ENCODE peak calls at places on chromosomes 1 and 21, in nine cellular contexts. V is NCI-H1417, N is amygdala, Z is lower lobe of right lung, U is heart left ventricle, F is T-helper 2 cell, P is Calu3, H is amniotic stem cell, R is ELF-1. O is an unnamed sample.

GRCh38 chr1:31985430-31985829 is 28.2 kb upstream of the KHDRBS1 start:
- DNase-seq in V (peak), N (no peak), Z (no peak), U (no peak), F (no peak), P (no peak), H (no peak), R (no peak), O (no peak)

GRCh38 chr1:44681905-44682900 is 7.7 kb downstream of the ARMH1 start:
- DNase-seq in V (peak), N (no peak), Z (no peak), U (no peak), F (no peak), P (peak), H (no peak), R (no peak), O (no peak)

GRCh38 chr21:46517361-46517760 is 58.7 kb downstream of the DIP2A start:
- DNase-seq in V (no peak), N (peak), Z (no peak), U (peak), F (no peak), P (no peak), H (no peak), R (no peak), O (peak)

GRCh38 chr1:31954607-31955283 is 16.6 kb upstream of the PTP4A2 start:
- DNase-seq in V (no peak), N (peak), Z (peak), U (peak), F (no peak), P (peak), H (peak), R (peak), O (peak)

GRCh38 chr1:112637257-112638108 is 17.9 kb downstream of the CAPZA1 start:
- DNase-seq in V (no peak), N (no peak), Z (no peak), U (no peak), F (no peak), P (peak), H (no peak), R (peak), O (peak)

GRCh38 chr1:114453361-114453784 is 57.6 kb downstream of the TRIM33 start:
- DNase-seq in V (no peak), N (no peak), Z (no peak), U (no peak), F (no peak), P (no peak), H (no peak), R (no peak), O (no peak)

GRCh38 chr1:11851171-11851570 is 3.6 kb upstream of the NPPA start:
- DNase-seq in V (no peak), N (no peak), Z (no peak), U (no peak), F (no peak), P (no peak), H (no peak), R (no peak), O (no peak)

GRCh38 chr1:77446841-77447555 is 165.2 kb downstream of the AK5 start:
- DNase-seq in V (no peak), N (no peak), Z (no peak), U (no peak), F (no peak), P (no peak), H (no peak), R (no peak), O (no peak)

GRCh38 chr1:22850681-22851080 is 122.0 kb downstream of the LACTBL1 start:
- DNase-seq in V (no peak), N (peak), Z (no peak), U (peak), F (no peak), P (no peak), H (no peak), R (no peak), O (peak)

GRCh38 chr21:26443867-26444266 is 129.2 kb downstream of the CYYR1 start:
- DNase-seq in V (no peak), N (no peak), Z (no peak), U (no peak), F (no peak), P (no peak), H (no peak), R (no peak), O (no peak)

GRCh38 chr1:236016083-236016482 is 48.8 kb downstream of the NID1 start:
- DNase-seq in V (no peak), N (no peak), Z (no peak), U (peak), F (no peak), P (no peak), H (no peak), R (no peak), O (no peak)

GRCh38 chr1:9835758-9836631 is 12.2 kb upstream of the CLSTN1 start:
- DNase-seq in V (peak), N (no peak), Z (no peak), U (peak), F (no peak), P (peak), H (no peak), R (peak), O (peak)

GRCh38 chr1:5297878-5298239 is 643.5 kb downstream of the AJAP1 start:
- DNase-seq in V (no peak), N (no peak), Z (no peak), U (no peak), F (no peak), P (no peak), H (no peak), R (no peak), O (no peak)

GRCh38 chr1:163824006-163824405 is 502.3 kb downstream of the NUF2 start:
- DNase-seq in V (no peak), N (no peak), Z (no peak), U (peak), F (no peak), P (no peak), H (peak), R (no peak), O (no peak)

GRCh38 chr21:17583898-17584297 is 28.8 kb downstream of the BTG3 start:
- DNase-seq in V (no peak), N (no peak), Z (no peak), U (no peak), F (no peak), P (no peak), H (no peak), R (no peak), O (no peak)

GRCh38 chr21:27425172-27425571 is 458.3 kb upstream of the ADAMTS5 start:
- DNase-seq in V (no peak), N (no peak), Z (no peak), U (no peak), F (no peak), P (no peak), H (no peak), R (peak), O (no peak)

GRCh38 chr21:32378956-32379355 is 13.9 kb downstream of the URB1 start:
- DNase-seq in V (no peak), N (no peak), Z (no peak), U (peak), F (no peak), P (no peak), H (no peak), R (no peak), O (no peak)

GRCh38 chr1:117368116-117369108 is 1.2 kb downstream of the MAN1A2 start:
- DNase-seq in V (peak), N (no peak), Z (no peak), U (no peak), F (no peak), P (no peak), H (no peak), R (peak), O (no peak)

GRCh38 chr1:221868894-221869293 is 127.0 kb upstream of the DUSP10 start:
- DNase-seq in V (peak), N (no peak), Z (no peak), U (no peak), F (no peak), P (peak), H (peak), R (no peak), O (no peak)

GRCh38 chr21:34072145-34073031 is 990 bp upstream of the MRPS6 start:
- DNase-seq in V (no peak), N (peak), Z (no peak), U (no peak), F (no peak), P (no peak), H (no peak), R (no peak), O (no peak)